ENCODE peak calls at places on chromosomes 5 and 9, in seven cellular contexts. One of them, this sample, is unnamed.

GRCh38 chr5:73525606-73526005 is 27.4 kb downstream of the BTF3 start:
- DNase-seq in stomach: no peak
- DNase-seq in suprapubic skin: no peak
- DNase-seq in H1: no peak
- DNase-seq in sigmoid colon: no peak
- DNase-seq in transverse colon: no peak
- DNase-seq in HepG2: no peak
- DNase-seq in this sample: no peak

GRCh38 chr5:120614512-120614911 is 150.4 kb downstream of the PRR16 start:
- DNase-seq in sigmoid colon: no peak
- DNase-seq in transverse colon: no peak
- DNase-seq in HepG2: no peak
- DNase-seq in suprapubic skin: no peak
- DNase-seq in stomach: no peak
- DNase-seq in H1: no peak
- DNase-seq in this sample: no peak

GRCh38 chr5:154194348-154195329 is 4.1 kb downstream of the GALNT10 start:
- DNase-seq in HepG2: no peak
- DNase-seq in sigmoid colon: no peak
- DNase-seq in suprapubic skin: no peak
- DNase-seq in transverse colon: no peak
- DNase-seq in H1: no peak
- DNase-seq in stomach: peak; percentile 45
- DNase-seq in this sample: no peak

GRCh38 chr9:131012023-131012334 is 3.0 kb downstream of the LAMC3 start:
- DNase-seq in sigmoid colon: no peak
- DNase-seq in HepG2: peak; percentile 54
- DNase-seq in stomach: no peak
- DNase-seq in suprapubic skin: no peak
- DNase-seq in H1: no peak
- DNase-seq in transverse colon: no peak
- DNase-seq in this sample: no peak

GRCh38 chr9:89794918-89795317 is 190.1 kb downstream of the GADD45G start:
- DNase-seq in HepG2: no peak
- DNase-seq in suprapubic skin: no peak
- DNase-seq in stomach: peak; percentile 47
- DNase-seq in sigmoid colon: peak; percentile 43
- DNase-seq in H1: no peak
- DNase-seq in transverse colon: peak; percentile 32
- DNase-seq in this sample: no peak

GRCh38 chr5:154831451-154831850 is 19.0 kb downstream of the FAXDC2 start:
- DNase-seq in H1: no peak
- DNase-seq in transverse colon: no peak
- DNase-seq in HepG2: no peak
- DNase-seq in stomach: no peak
- DNase-seq in suprapubic skin: no peak
- DNase-seq in sigmoid colon: peak; percentile 52
- DNase-seq in this sample: no peak

GRCh38 chr9:121686930-121687541 is 35.6 kb downstream of the DAB2IP start:
- DNase-seq in suprapubic skin: no peak
- DNase-seq in stomach: peak; percentile 87
- DNase-seq in HepG2: peak; percentile 63
- DNase-seq in sigmoid colon: peak; percentile 91
- DNase-seq in H1: no peak
- DNase-seq in transverse colon: peak; percentile 86
- DNase-seq in this sample: no peak

GRCh38 chr9:74493512-74493911 is 3.6 kb upstream of the RORB start:
- DNase-seq in sigmoid colon: no peak
- DNase-seq in suprapubic skin: no peak
- DNase-seq in H1: no peak
- DNase-seq in HepG2: no peak
- DNase-seq in transverse colon: no peak
- DNase-seq in stomach: no peak
- DNase-seq in this sample: no peak

GRCh38 chr5:112434650-112435049 is 15.6 kb upstream of the EPB41L4A start:
- DNase-seq in sigmoid colon: no peak
- DNase-seq in HepG2: no peak
- DNase-seq in H1: no peak
- DNase-seq in transverse colon: no peak
- DNase-seq in suprapubic skin: no peak
- DNase-seq in stomach: no peak
- DNase-seq in this sample: no peak

GRCh38 chr5:143516249-143516648 is 112.8 kb upstream of the NR3C1 start:
- DNase-seq in suprapubic skin: no peak
- DNase-seq in HepG2: no peak
- DNase-seq in H1: no peak
- DNase-seq in transverse colon: no peak
- DNase-seq in stomach: no peak
- DNase-seq in sigmoid colon: no peak
- DNase-seq in this sample: no peak

GRCh38 chr9:121824651-121825480 is 173.4 kb downstream of the DAB2IP start:
- DNase-seq in HepG2: peak; percentile 10
- DNase-seq in transverse colon: no peak
- DNase-seq in suprapubic skin: peak; percentile 59
- DNase-seq in H1: no peak
- DNase-seq in sigmoid colon: no peak
- DNase-seq in stomach: no peak
- DNase-seq in this sample: no peak

GRCh38 chr5:148740966-148741742 is 85.3 kb upstream of the ADRB2 start:
- DNase-seq in sigmoid colon: peak; percentile 63
- DNase-seq in suprapubic skin: no peak
- DNase-seq in stomach: no peak
- DNase-seq in HepG2: peak; percentile 42
- DNase-seq in H1: no peak
- DNase-seq in transverse colon: no peak
- DNase-seq in this sample: no peak

GRCh38 chr5:79318935-79319614 is 83.1 kb downstream of the JMY start:
- DNase-seq in HepG2: no peak
- DNase-seq in transverse colon: no peak
- DNase-seq in stomach: no peak
- DNase-seq in suprapubic skin: no peak
- DNase-seq in sigmoid colon: no peak
- DNase-seq in H1: no peak
- DNase-seq in this sample: no peak

GRCh38 chr9:107866912-107867311 is 377.3 kb upstream of the KLF4 start:
- DNase-seq in transverse colon: no peak
- DNase-seq in HepG2: no peak
- DNase-seq in H1: no peak
- DNase-seq in sigmoid colon: no peak
- DNase-seq in suprapubic skin: no peak
- DNase-seq in stomach: no peak
- DNase-seq in this sample: no peak

GRCh38 chr5:125457617-125458016 is 711.2 kb upstream of the ZNF608 start:
- DNase-seq in HepG2: no peak
- DNase-seq in H1: no peak
- DNase-seq in sigmoid colon: no peak
- DNase-seq in suprapubic skin: no peak
- DNase-seq in transverse colon: no peak
- DNase-seq in stomach: no peak
- DNase-seq in this sample: no peak

GRCh38 chr5:7850241-7850532 is 746 bp downstream of the CFAP90 start:
- DNase-seq in stomach: no peak
- DNase-seq in sigmoid colon: peak; percentile 66
- DNase-seq in HepG2: peak; percentile 6
- DNase-seq in suprapubic skin: no peak
- DNase-seq in transverse colon: no peak
- DNase-seq in H1: no peak
- DNase-seq in this sample: no peak

GRCh38 chr5:124193371-124193789 is 553.1 kb downstream of the ZNF608 start:
- DNase-seq in sigmoid colon: no peak
- DNase-seq in transverse colon: no peak
- DNase-seq in suprapubic skin: no peak
- DNase-seq in H1: no peak
- DNase-seq in HepG2: no peak
- DNase-seq in stomach: no peak
- DNase-seq in this sample: no peak

GRCh38 chr9:77712533-77713130 is 64.5 kb upstream of the GNA14 start:
- DNase-seq in transverse colon: no peak
- DNase-seq in sigmoid colon: no peak
- DNase-seq in stomach: no peak
- DNase-seq in HepG2: peak; percentile 20
- DNase-seq in suprapubic skin: no peak
- DNase-seq in H1: no peak
- DNase-seq in this sample: no peak

GRCh38 chr5:180787025-180787424 is 15.6 kb downstream of the MGAT1 start:
- DNase-seq in HepG2: no peak
- DNase-seq in sigmoid colon: no peak
- DNase-seq in suprapubic skin: no peak
- DNase-seq in stomach: no peak
- DNase-seq in H1: no peak
- DNase-seq in transverse colon: no peak
- DNase-seq in this sample: peak; percentile 58

GRCh38 chr9:114745879-114746550 is 59.8 kb downstream of the TNFSF15 start:
- DNase-seq in HepG2: no peak
- DNase-seq in suprapubic skin: no peak
- DNase-seq in sigmoid colon: no peak
- DNase-seq in stomach: no peak
- DNase-seq in H1: no peak
- DNase-seq in transverse colon: no peak
- DNase-seq in this sample: no peak

GRCh38 chr5:81265101-81265500 is 32.0 kb downstream of the CKMT2 start:
- DNase-seq in H1: no peak
- DNase-seq in suprapubic skin: no peak
- DNase-seq in HepG2: no peak
- DNase-seq in transverse colon: no peak
- DNase-seq in stomach: no peak
- DNase-seq in sigmoid colon: no peak
- DNase-seq in this sample: no peak

GRCh38 chr5:143195496-143195895 is 208.0 kb downstream of the NR3C1 start:
- DNase-seq in sigmoid colon: no peak
- DNase-seq in stomach: no peak
- DNase-seq in suprapubic skin: no peak
- DNase-seq in HepG2: no peak
- DNase-seq in transverse colon: no peak
- DNase-seq in H1: no peak
- DNase-seq in this sample: no peak

GRCh38 chr9:78130004-78130403 is 98.4 kb upstream of the GNAQ start:
- DNase-seq in stomach: no peak
- DNase-seq in sigmoid colon: no peak
- DNase-seq in HepG2: no peak
- DNase-seq in transverse colon: no peak
- DNase-seq in H1: peak; percentile 39
- DNase-seq in suprapubic skin: no peak
- DNase-seq in this sample: peak; percentile 28

GRCh38 chr9:6488395-6488794 is 75.4 kb downstream of the UHRF2 start:
- DNase-seq in sigmoid colon: no peak
- DNase-seq in HepG2: no peak
- DNase-seq in suprapubic skin: no peak
- DNase-seq in H1: no peak
- DNase-seq in transverse colon: no peak
- DNase-seq in stomach: no peak
- DNase-seq in this sample: no peak

DNA sequence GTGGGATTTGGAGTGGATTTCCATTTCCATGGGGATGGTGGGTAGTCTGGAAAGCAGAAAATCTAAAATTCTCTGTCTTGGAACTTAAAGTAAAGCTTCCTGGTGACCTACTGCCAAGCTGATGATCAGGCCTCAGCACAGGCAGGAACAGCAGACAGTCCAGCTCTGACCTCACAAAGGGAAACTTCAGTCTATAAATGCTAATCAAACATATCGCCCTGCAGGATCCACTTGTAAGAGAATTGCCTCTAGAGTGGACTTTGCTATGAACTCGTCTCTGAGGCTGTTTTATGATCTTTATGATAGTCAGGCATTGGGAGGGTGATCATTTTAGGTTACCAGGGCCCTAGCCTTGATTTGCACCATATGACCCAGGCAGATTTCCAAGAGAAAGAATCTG is 67.6 kb upstream of the SELENOP start:
- DNase-seq in HepG2: no peak
- DNase-seq in suprapubic skin: no peak
- DNase-seq in stomach: no peak
- DNase-seq in H1: no peak
- DNase-seq in transverse colon: peak; percentile 60
- DNase-seq in sigmoid colon: no peak
- DNase-seq in this sample: no peak
- TF ChIP-seq POLR2AphosphoS5 in HepG2: no peak
- TF ChIP-seq POLR2AphosphoS5 in suprapubic skin: no peak
- TF ChIP-seq POLR2AphosphoS5 in stomach: no peak
- TF ChIP-seq POLR2AphosphoS5 in H1: no peak
- TF ChIP-seq POLR2AphosphoS5 in transverse colon: peak; percentile 27
- TF ChIP-seq POLR2AphosphoS5 in sigmoid colon: no peak
- TF ChIP-seq POLR2AphosphoS5 in this sample: no peak

GRCh38 chr9:83956288-83957028 is 23.6 kb downstream of the HNRNPK start:
- DNase-seq in sigmoid colon: peak; percentile 85
- DNase-seq in H1: no peak
- DNase-seq in suprapubic skin: peak; percentile 90
- DNase-seq in stomach: peak; percentile 89
- DNase-seq in transverse colon: peak; percentile 91
- DNase-seq in HepG2: peak; percentile 85
- DNase-seq in this sample: peak; percentile 93
- TF ChIP-seq POLR2A in sigmoid colon: no peak
- TF ChIP-seq POLR2A in H1: no peak
- TF ChIP-seq POLR2A in suprapubic skin: no peak
- TF ChIP-seq POLR2A in stomach: no peak
- TF ChIP-seq POLR2A in transverse colon: peak; percentile 67
- TF ChIP-seq POLR2A in HepG2: peak; percentile 86
- TF ChIP-seq POLR2A in this sample: no peak

DNA sequence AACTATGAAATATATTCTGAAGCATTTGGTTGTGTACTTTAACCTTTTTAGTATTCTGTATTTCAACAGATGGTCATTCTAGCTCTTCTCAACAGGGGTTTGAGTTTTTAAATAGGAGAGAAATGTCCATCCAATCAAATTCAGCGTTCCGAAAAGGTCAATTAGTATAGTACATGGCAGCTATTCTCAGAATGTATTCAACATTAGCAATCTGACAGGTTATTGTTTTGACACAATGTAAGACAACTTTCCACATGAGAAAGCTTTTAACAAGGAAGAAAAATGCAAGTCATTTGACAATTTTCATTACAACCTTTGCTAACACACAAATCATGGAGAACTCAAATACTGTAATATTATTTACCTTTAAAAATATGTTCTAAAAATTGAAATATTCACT is 996.4 kb upstream of the CDH10 start:
- DNase-seq in sigmoid colon: no peak
- DNase-seq in stomach: no peak
- DNase-seq in transverse colon: no peak
- DNase-seq in HepG2: no peak
- DNase-seq in suprapubic skin: no peak
- DNase-seq in H1: no peak
- DNase-seq in this sample: no peak
- TF ChIP-seq EP300 in sigmoid colon: no peak
- TF ChIP-seq EP300 in stomach: no peak
- TF ChIP-seq EP300 in transverse colon: no peak
- TF ChIP-seq EP300 in HepG2: no peak
- TF ChIP-seq EP300 in suprapubic skin: no peak
- TF ChIP-seq EP300 in H1: no peak
- TF ChIP-seq EP300 in this sample: no peak

DNA sequence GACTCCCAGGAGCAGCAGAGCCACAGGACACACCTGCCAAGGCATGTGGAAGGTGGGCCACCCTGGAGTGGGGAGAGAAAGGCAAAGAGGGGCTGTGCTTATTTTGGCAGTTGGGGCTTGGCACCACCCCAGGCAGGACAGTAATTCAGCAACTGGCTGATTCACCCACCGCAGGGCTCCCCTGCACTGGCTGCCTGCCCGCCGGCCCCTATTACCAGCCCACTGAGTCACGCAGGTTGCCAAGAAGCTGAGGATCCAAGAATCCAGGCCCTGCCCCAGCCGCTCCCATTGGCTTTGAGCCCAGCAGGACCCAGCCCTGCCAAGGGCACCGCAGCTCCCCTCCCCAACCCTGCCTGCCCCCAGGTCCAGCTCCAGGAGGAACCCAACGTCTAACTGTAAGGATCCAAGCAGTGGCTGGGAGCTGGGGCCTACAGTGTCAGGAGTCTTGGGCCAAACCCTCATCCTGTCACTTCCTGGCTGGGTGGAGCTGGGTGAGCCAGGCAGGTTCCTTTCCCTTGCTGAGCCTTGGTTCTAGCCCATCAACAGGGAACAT is 14.2 kb upstream of the RALGDS start:
- DNase-seq in suprapubic skin: peak; percentile 84
- DNase-seq in H1: no peak
- DNase-seq in transverse colon: peak; percentile 94
- DNase-seq in HepG2: no peak
- DNase-seq in stomach: peak; percentile 87
- DNase-seq in sigmoid colon: peak; percentile 83
- DNase-seq in this sample: peak; percentile 77
- TF ChIP-seq POLR2AphosphoS5 in suprapubic skin: no peak
- TF ChIP-seq POLR2AphosphoS5 in H1: no peak
- TF ChIP-seq POLR2AphosphoS5 in transverse colon: peak; percentile 64
- TF ChIP-seq POLR2AphosphoS5 in HepG2: no peak
- TF ChIP-seq POLR2AphosphoS5 in stomach: peak; percentile 55
- TF ChIP-seq POLR2AphosphoS5 in sigmoid colon: no peak
- TF ChIP-seq POLR2AphosphoS5 in this sample: no peak

This sample was measured in upper lobe of left lung.